ENCODE peak calls at places on chromosomes 12 and 14, in eight cellular contexts. U, B, M, H, I, V, J and F are unnamed samples.

GRCh38 chr12:62466018-62466595 is 519 bp upstream of the MON2 start:
- DNase-seq in U (no peak), B (no peak), M (peak; percentile 44), H (no peak), I (peak; percentile 47), V (peak; percentile 17), J (peak; percentile 23), F (no peak)

GRCh38 chr12:93031028-93031427 is 101.9 kb upstream of the EEA1 start:
- DNase-seq in U (no peak), B (no peak), M (no peak), H (no peak), I (no peak), V (no peak), J (no peak), F (no peak)

GRCh38 chr14:22536853-22537338 is 52.1 kb downstream of the DAD1 start:
- DNase-seq in U (no peak), B (peak; percentile 76), M (peak; percentile 99), H (peak; percentile 98), I (peak; percentile 67), V (peak; percentile 78), J (no peak), F (no peak)

GRCh38 chr12:28704477-28705169 is 444.5 kb upstream of the FAR2 start:
- DNase-seq in U (no peak), B (no peak), M (no peak), H (no peak), I (no peak), V (no peak), J (no peak), F (no peak)

GRCh38 chr14:66568220-66568619 is 60.3 kb downstream of the GPHN start:
- DNase-seq in U (no peak), B (no peak), M (no peak), H (no peak), I (no peak), V (no peak), J (no peak), F (no peak)

GRCh38 chr14:100540141-100540925 is 46.9 kb downstream of the BEGAIN start:
- DNase-seq in U (peak; percentile 33), B (no peak), M (no peak), H (no peak), I (peak; percentile 28), V (no peak), J (no peak), F (no peak)

GRCh38 chr14:77186911-77187648 is 5.5 kb downstream of the TMEM63C start:
- DNase-seq in U (no peak), B (no peak), M (peak; percentile 88), H (peak; percentile 58), I (no peak), V (no peak), J (no peak), F (no peak)

GRCh38 chr12:50283924-50284236 is 560 bp upstream of the LIMA1 start:
- DNase-seq in U (no peak), B (no peak), M (no peak), H (no peak), I (no peak), V (no peak), J (no peak), F (no peak)

GRCh38 chr14:47539065-47539464 is 136.3 kb downstream of the MDGA2 start:
- DNase-seq in U (peak; percentile 25), B (no peak), M (no peak), H (peak; percentile 2), I (no peak), V (no peak), J (no peak), F (no peak)

GRCh38 chr14:27559848-27560247 is 962.0 kb upstream of the NOVA1 start:
- DNase-seq in U (no peak), B (no peak), M (no peak), H (no peak), I (no peak), V (no peak), J (no peak), F (no peak)

GRCh38 chr12:42571327-42572009 is 18.1 kb downstream of the PRICKLE1 start:
- DNase-seq in U (no peak), B (no peak), M (no peak), H (no peak), I (no peak), V (no peak), J (no peak), F (no peak)

GRCh38 chr14:104138098-104138890 is at the start of gene KIF26A:
- DNase-seq in U (peak; percentile 75), B (no peak), M (peak; percentile 6), H (no peak), I (peak; percentile 49), V (peak; percentile 18), J (no peak), F (no peak)

GRCh38 chr14:26808407-26808806 is 210.6 kb upstream of the NOVA1 start:
- DNase-seq in U (no peak), B (no peak), M (peak; percentile 26), H (no peak), I (no peak), V (no peak), J (no peak), F (no peak)

GRCh38 chr12:49201595-49202295 is 12.9 kb upstream of the TUBA1A start:
- DNase-seq in U (no peak), B (no peak), M (peak; percentile 25), H (no peak), I (no peak), V (no peak), J (no peak), F (no peak)

GRCh38 chr12:117328556-117329100 is 32.8 kb downstream of the NOS1 start:
- DNase-seq in U (no peak), B (no peak), M (peak; percentile 44), H (no peak), I (no peak), V (no peak), J (no peak), F (no peak)

GRCh38 chr12:12338528-12339168 is 11.4 kb downstream of the MANSC1 start:
- DNase-seq in U (no peak), B (no peak), M (peak; percentile 60), H (no peak), I (no peak), V (no peak), J (no peak), F (no peak)

GRCh38 chr14:53391156-53391555 is 238.0 kb upstream of the DDHD1 start:
- DNase-seq in U (no peak), B (no peak), M (peak; percentile 58), H (no peak), I (peak; percentile 21), V (no peak), J (no peak), F (no peak)

GRCh38 chr14:71594828-71595227 is 337.4 kb upstream of the RGS6 start:
- DNase-seq in U (no peak), B (no peak), M (no peak), H (no peak), I (no peak), V (no peak), J (no peak), F (no peak)

GRCh38 chr12:120013659-120014380 is 24.8 kb downstream of the BICDL1 start:
- DNase-seq in U (no peak), B (no peak), M (peak; percentile 27), H (no peak), I (no peak), V (peak; percentile 59), J (peak; percentile 53), F (no peak)

GRCh38 chr12:106696861-106697417 is 77.5 kb upstream of the RIC8B start:
- DNase-seq in U (no peak), B (no peak), M (no peak), H (no peak), I (no peak), V (no peak), J (no peak), F (no peak)

GRCh38 chr14:69636051-69636639 is 24.7 kb downstream of the SUSD6 start:
- DNase-seq in U (no peak), B (no peak), M (no peak), H (no peak), I (no peak), V (peak; percentile 39), J (no peak), F (no peak)

GRCh38 chr12:108371801-108372344 is 32.8 kb upstream of the CMKLR1 start:
- DNase-seq in U (no peak), B (no peak), M (no peak), H (peak; percentile 65), I (peak; percentile 19), V (no peak), J (no peak), F (peak; percentile 80)

GRCh38 chr14:68137704-68138619 is 318.4 kb downstream of the RAD51B start:
- DNase-seq in U (no peak), B (peak; percentile 51), M (peak; percentile 100), H (peak; percentile 99), I (peak; percentile 65), V (no peak), J (no peak), F (peak; percentile 78)

GRCh38 chr14:72965249-72965648 is 39.0 kb downstream of the DCAF4 start:
- DNase-seq in U (no peak), B (no peak), M (peak; percentile 56), H (no peak), I (no peak), V (no peak), J (no peak), F (no peak)

GRCh38 chr12:24551368-24551767 is 397.5 kb downstream of the BCAT1 start:
- DNase-seq in U (no peak), B (no peak), M (no peak), H (no peak), I (no peak), V (no peak), J (no peak), F (no peak)

GRCh38 chr14:104940526-104941150 is 16.0 kb downstream of the PLD4 start:
- DNase-seq in U (no peak), B (no peak), M (no peak), H (no peak), I (no peak), V (no peak), J (no peak), F (no peak)

GRCh38 chr14:51298895-51299294 is 58.8 kb downstream of the TMX1 start:
- DNase-seq in U (no peak), B (no peak), M (peak; percentile 40), H (no peak), I (no peak), V (no peak), J (no peak), F (no peak)

GRCh38 chr12:113973109-113973904 is 7.2 kb upstream of the RBM19 start:
- DNase-seq in U (no peak), B (no peak), M (no peak), H (no peak), I (no peak), V (no peak), J (no peak), F (no peak)

GRCh38 chr12:128784030-128784770 is 39.6 kb downstream of the SLC15A4 start:
- DNase-seq in U (no peak), B (no peak), M (peak; percentile 29), H (no peak), I (no peak), V (no peak), J (no peak), F (peak; percentile 29)

GRCh38 chr12:42187799-42188198 is 43.1 kb upstream of the GXYLT1 start:
- DNase-seq in U (no peak), B (no peak), M (peak; percentile 32), H (no peak), I (no peak), V (no peak), J (no peak), F (no peak)

GRCh38 chr14:23286020-23286903 is at the start of gene HOMEZ:
- DNase-seq in U (peak; percentile 100), B (peak; percentile 99), M (peak; percentile 99), H (peak; percentile 89), I (peak; percentile 99), V (peak; percentile 97), J (peak; percentile 96), F (peak; percentile 100)

GRCh38 chr12:11307143-11307542 is 3.1 kb downstream of the PRB4 start:
- DNase-seq in U (no peak), B (no peak), M (peak; percentile 10), H (no peak), I (no peak), V (no peak), J (no peak), F (no peak)

GRCh38 chr14:90924618-90925345 is 108.6 kb upstream of the TTC7B start:
- DNase-seq in U (no peak), B (peak; percentile 48), M (peak; percentile 50), H (no peak), I (no peak), V (no peak), J (no peak), F (no peak)

GRCh38 chr12:113235976-113236375 is 14.7 kb downstream of the TPCN1 start:
- DNase-seq in U (no peak), B (no peak), M (no peak), H (no peak), I (no peak), V (no peak), J (no peak), F (no peak)